ENCODE peak calls at places on chromosome 9, in eight cellular contexts. U is psoas muscle, Z is Daoy, S is neural crest cell, E is MM.1S, R is BE2C, F is T-cell, C is mesothelial cell of epicardium. W is an unnamed sample.

GRCh38 chr9:129720181-129720864 is 32.5 kb downstream of the PTGES start:
- DNase-seq in U (no peak), Z (no peak), S (peak), E (no peak), R (peak), F (no peak), C (no peak), W (no peak)

GRCh38 chr9:127180457-127181314 is 58.3 kb upstream of the ANGPTL2 start:
- DNase-seq in U (no peak), Z (no peak), S (no peak), E (no peak), R (no peak), F (no peak), C (peak), W (no peak)

GRCh38 chr9:36625006-36625600 is 52.4 kb downstream of the MELK start:
- DNase-seq in U (peak), Z (peak), S (no peak), E (no peak), R (no peak), F (no peak), C (no peak), W (no peak)

GRCh38 chr9:128244443-128245226 is 31.2 kb downstream of the GOLGA2 start:
- DNase-seq in U (peak), Z (peak), S (peak), E (no peak), R (peak), F (no peak), C (peak), W (no peak)

GRCh38 chr9:97529363-97530076 is 28.1 kb downstream of the TMOD1 start:
- DNase-seq in U (no peak), Z (peak), S (no peak), E (no peak), R (no peak), F (no peak), C (no peak), W (no peak)

GRCh38 chr9:104121022-104121421 is 26.9 kb downstream of the SMC2 start:
- DNase-seq in U (no peak), Z (no peak), S (no peak), E (no peak), R (no peak), F (no peak), C (no peak), W (no peak)

GRCh38 chr9:95462419-95463121 is 54.2 kb downstream of the PTCH1 start:
- DNase-seq in U (peak), Z (peak), S (peak), E (peak), R (peak), F (peak), C (peak), W (peak)

GRCh38 chr9:8533681-8534080 is 734.1 kb upstream of the DMAC1 start:
- DNase-seq in U (no peak), Z (no peak), S (no peak), E (no peak), R (no peak), F (no peak), C (no peak), W (no peak)

GRCh38 chr9:95028855-95029219 is 288.7 kb downstream of the FANCC start:
- DNase-seq in U (no peak), Z (no peak), S (no peak), E (no peak), R (no peak), F (no peak), C (no peak), W (no peak)

GRCh38 chr9:110745656-110746055 is 77.1 kb downstream of the MUSK start:
- DNase-seq in U (peak), Z (peak), S (no peak), E (no peak), R (no peak), F (no peak), C (no peak), W (no peak)

GRCh38 chr9:123373447-123373923 is 17.5 kb downstream of the CRB2 start:
- DNase-seq in U (no peak), Z (no peak), S (no peak), E (no peak), R (no peak), F (no peak), C (no peak), W (no peak)

GRCh38 chr9:109903515-109904138 is 123.6 kb downstream of the PALM2AKAP2 start:
- DNase-seq in U (peak), Z (peak), S (peak), E (peak), R (peak), F (peak), C (peak), W (no peak)

GRCh38 chr9:81871695-81872094 is 56.5 kb upstream of the SPATA31D4 start:
- DNase-seq in U (no peak), Z (peak), S (no peak), E (no peak), R (no peak), F (no peak), C (no peak), W (no peak)

GRCh38 chr9:117777823-117778222 is 73.6 kb downstream of the TLR4 start:
- DNase-seq in U (no peak), Z (no peak), S (no peak), E (peak), R (no peak), F (no peak), C (no peak), W (no peak)

GRCh38 chr9:100590481-100590880 is 12.6 kb downstream of the CAVIN4 start:
- DNase-seq in U (no peak), Z (no peak), S (no peak), E (no peak), R (no peak), F (no peak), C (no peak), W (no peak)

GRCh38 chr9:130126721-130127429 is 45.3 kb upstream of the NCS1 start:
- DNase-seq in U (no peak), Z (no peak), S (no peak), E (no peak), R (no peak), F (no peak), C (no peak), W (no peak)

GRCh38 chr9:7735311-7735710 is 64.3 kb downstream of the DMAC1 start:
- DNase-seq in U (no peak), Z (no peak), S (no peak), E (no peak), R (no peak), F (no peak), C (no peak), W (no peak)

GRCh38 chr9:27377811-27378345 is 80.9 kb upstream of the EQTN start:
- DNase-seq in U (no peak), Z (no peak), S (no peak), E (peak), R (no peak), F (no peak), C (no peak), W (no peak)

GRCh38 chr9:128001411-128002298 is 20.9 kb upstream of the EEIG1 start:
- DNase-seq in U (peak), Z (peak), S (no peak), E (no peak), R (peak), F (no peak), C (no peak), W (no peak)

GRCh38 chr9:23444658-23445057 is 381.4 kb downstream of the ELAVL2 start:
- DNase-seq in U (no peak), Z (no peak), S (no peak), E (no peak), R (no peak), F (no peak), C (no peak), W (no peak)

GRCh38 chr9:124371183-124371582 is 44.1 kb downstream of the PSMB7 start:
- DNase-seq in U (no peak), Z (no peak), S (no peak), E (no peak), R (no peak), F (no peak), C (no peak), W (no peak)

GRCh38 chr9:32426278-32426939 is 42.0 kb downstream of the ACO1 start:
- DNase-seq in U (no peak), Z (peak), S (no peak), E (no peak), R (no peak), F (no peak), C (no peak), W (no peak)

W was measured in NCI-H1436 treated with DMSO at 0.1 percent for 48 hours.